ENCODE peak calls at places on chromosomes 2 and 18, in six cellular contexts. T, I, K, D, C and B are unnamed samples.

GRCh38 chr2:11936761-11937160 is 190.3 kb downstream of the LPIN1 start:
- DNase-seq in D (no peak), K (no peak), C (no peak), T (no peak), I (no peak), B (no peak)

GRCh38 chr18:21740474-21740723 is 193 bp upstream of the MIB1 start:
- DNase-seq in I (peak), T (no peak), D (peak), C (no peak), K (peak), B (no peak)

GRCh38 chr2:19614066-19614465 is 255.6 kb upstream of the OSR1 start:
- DNase-seq in I (no peak), C (no peak), T (no peak), K (no peak), D (no peak), B (no peak)

GRCh38 chr18:30652377-30652776 is 390.2 kb downstream of the DSC3 start:
- DNase-seq in K (no peak), C (no peak), I (no peak), D (no peak), T (no peak), B (no peak)

GRCh38 chr2:25241452-25241851 is 73.1 kb upstream of the POMC start:
- DNase-seq in I (no peak), C (no peak), D (no peak), T (no peak), K (no peak), B (no peak)

GRCh38 chr2:30382995-30383394 is 64.1 kb upstream of the LCLAT1 start:
- DNase-seq in C (no peak), K (no peak), T (no peak), D (no peak), I (no peak), B (no peak)

GRCh38 chr2:230758566-230759480 is 46.2 kb downstream of the CAB39 start:
- DNase-seq in K (no peak), C (no peak), D (no peak), I (peak), T (no peak), B (no peak)

GRCh38 chr2:54952978-54953456 is 97.2 kb downstream of the RTN4 start:
- DNase-seq in I (peak), C (no peak), T (no peak), K (no peak), D (no peak), B (no peak)

GRCh38 chr2:28063492-28063962 is 173.0 kb downstream of the BABAM2 start:
- DNase-seq in D (no peak), K (no peak), I (peak), C (no peak), T (no peak), B (no peak)

GRCh38 chr2:231270221-231271114 is 72.0 kb downstream of the ARMC9 start:
- DNase-seq in D (no peak), K (peak), C (no peak), T (no peak), I (no peak), B (no peak)

GRCh38 chr2:202377308-202377736 is 1.2 kb downstream of the BMPR2 start:
- DNase-seq in T (peak), D (no peak), I (no peak), K (peak), C (peak), B (peak)

GRCh38 chr2:240648155-240648649 is 22.9 kb downstream of the GPR35 start:
- DNase-seq in T (peak), D (no peak), I (no peak), C (no peak), K (no peak), B (no peak)

GRCh38 chr18:995641-996040 is 91.0 kb downstream of the ADCYAP1 start:
- DNase-seq in K (peak), T (no peak), C (peak), D (no peak), I (peak), B (no peak)

GRCh38 chr2:157302492-157303099 is 23.0 kb downstream of the ERMN start:
- DNase-seq in I (no peak), K (no peak), D (peak), C (peak), T (no peak), B (peak)

GRCh38 chr2:62265116-62265515 is 69.2 kb downstream of the B3GNT2 start:
- DNase-seq in I (no peak), C (no peak), T (no peak), K (no peak), D (no peak), B (no peak)

GRCh38 chr2:148642891-148643416 is 1.6 kb upstream of the EPC2 start:
- DNase-seq in D (no peak), I (no peak), K (peak), C (peak), T (no peak), B (no peak)

GRCh38 chr2:171579481-171579880 is 57.2 kb downstream of the CYBRD1 start:
- DNase-seq in T (no peak), K (no peak), D (no peak), C (peak), I (no peak), B (no peak)

GRCh38 chr2:240349133-240350005 is 86.1 kb upstream of the GPC1 start:
- DNase-seq in T (no peak), I (no peak), K (no peak), D (no peak), C (no peak), B (no peak)

GRCh38 chr2:12732663-12733062 is 15.9 kb downstream of the TRIB2 start:
- DNase-seq in I (no peak), K (peak), T (peak), D (no peak), C (no peak), B (no peak)

GRCh38 chr2:36785179-36785795 is 88.8 kb downstream of the VIT start:
- DNase-seq in T (peak), I (peak), K (peak), D (peak), C (peak), B (peak)

GRCh38 chr2:207423886-207424285 is 105.9 kb upstream of the CREB1 start:
- DNase-seq in K (no peak), C (no peak), I (peak), T (no peak), D (no peak), B (no peak)

DNA sequence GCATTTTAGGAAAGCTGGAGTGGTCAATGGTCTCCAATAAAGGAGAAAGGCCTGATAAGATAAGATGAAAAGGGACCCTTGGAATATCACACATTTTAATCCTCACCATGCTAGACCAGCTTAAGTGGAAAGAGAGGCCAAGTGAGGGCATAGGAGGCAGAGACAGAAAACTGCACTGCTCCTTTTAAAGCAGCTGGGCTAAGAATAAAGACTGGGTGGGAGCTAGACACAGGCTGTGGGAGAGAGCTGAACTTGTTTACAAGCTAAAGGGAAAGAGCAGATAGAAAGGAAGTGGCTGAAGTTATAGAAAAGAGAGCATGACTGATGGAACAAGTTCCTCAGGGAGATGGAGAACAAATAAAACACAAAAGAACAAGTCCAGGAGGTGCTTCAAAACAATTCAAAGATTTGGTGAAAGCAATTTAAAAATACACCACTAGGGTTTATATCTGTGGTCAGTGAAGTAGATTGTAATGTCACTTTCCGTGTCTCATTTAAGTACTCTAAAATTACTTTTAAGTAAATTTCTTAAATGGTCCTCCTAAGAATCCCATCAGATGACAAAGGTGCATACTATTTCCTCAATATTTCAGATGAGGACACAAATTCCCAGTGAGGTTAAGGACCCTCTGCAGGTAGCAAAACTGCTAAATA is 7.5 kb downstream of the COL5A2 start:
- DNase-seq in I (no peak), D (no peak), C (no peak), K (no peak), T (no peak), B (no peak)
- TF ChIP-seq CTCF in I (no peak), D (no peak), C (no peak), K (no peak), T (no peak), B (peak)

DNA sequence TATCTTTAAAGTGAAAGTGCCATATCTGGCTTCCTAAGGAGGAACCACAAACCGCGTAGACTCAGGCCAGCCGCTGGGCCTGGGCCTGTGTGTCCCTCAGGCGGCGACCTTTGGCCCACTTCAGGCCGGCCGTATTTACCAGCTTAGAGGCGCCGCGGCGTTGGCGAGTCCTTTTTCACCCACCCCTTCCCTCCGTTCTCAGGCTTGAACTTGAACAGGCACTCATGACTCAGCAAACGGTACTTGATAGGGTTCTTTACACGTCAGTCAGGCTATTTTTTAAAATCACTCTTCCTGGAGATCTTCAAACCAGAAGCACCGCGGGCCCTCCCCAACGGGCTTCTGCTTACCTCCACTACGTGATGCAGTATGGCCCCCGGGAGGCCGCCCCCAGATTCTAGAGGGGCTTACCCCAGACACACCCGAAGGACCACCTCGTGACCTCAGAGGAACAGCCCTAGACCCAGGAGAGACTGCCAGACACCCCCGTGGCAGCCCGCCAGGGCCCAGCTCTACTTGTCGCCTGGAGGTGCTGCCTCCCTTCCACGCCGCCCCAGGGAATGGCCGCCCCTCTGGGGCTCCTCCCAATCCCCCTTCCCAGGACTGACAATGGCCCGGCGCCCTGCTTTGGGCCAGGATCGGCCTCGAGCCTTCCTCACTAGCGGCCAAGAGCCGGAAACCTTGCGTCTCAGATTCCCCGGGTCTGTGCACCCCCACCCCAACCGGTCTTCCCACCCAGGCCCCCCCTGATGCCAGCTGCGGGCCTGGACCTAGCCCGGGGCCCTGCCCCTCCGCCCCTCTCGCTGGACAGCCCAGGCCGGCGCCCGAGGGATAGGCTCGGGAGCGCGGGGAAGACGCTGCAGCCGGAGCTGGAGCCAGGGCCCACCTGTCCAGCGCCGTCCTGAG is 33.8 kb upstream of the IMPA2 start:
- DNase-seq in C (peak), D (peak), K (peak), T (peak), I (peak), B (peak)
- TF ChIP-seq CTCF in C (no peak), D (no peak), K (no peak), T (no peak), I (no peak), B (no peak)

GRCh38 chr2:35116151-35116550 is 1239.4 kb upstream of the CRIM1 start:
- DNase-seq in C (no peak), I (no peak), T (no peak), K (no peak), D (no peak), B (no peak)

GRCh38 chr2:35114765-35115164 is 1240.8 kb upstream of the CRIM1 start:
- DNase-seq in I (no peak), T (no peak), K (no peak), D (no peak), C (peak), B (no peak)
- TF ChIP-seq CTCF in I (no peak), T (no peak), K (no peak), D (no peak), C (no peak), B (peak)

GRCh38 chr2:237258146-237258545 is 155.8 kb downstream of the COL6A3 start:
- DNase-seq in D (no peak), I (no peak), T (no peak), K (no peak), C (no peak), B (no peak)
- TF ChIP-seq CTCF in D (no peak), I (peak), T (peak), K (no peak), C (no peak), B (no peak)

GRCh38 chr2:112790305-112790704 is 6.0 kb upstream of the IL1A start:
- DNase-seq in D (no peak), K (no peak), I (no peak), C (no peak), T (no peak), B (no peak)
- TF ChIP-seq CTCF in D (no peak), K (no peak), I (no peak), C (no peak), T (no peak), B (no peak)